ENCODE peak calls at places on chromosomes 7 and 10, in four cellular contexts. One of them, this sample, is unnamed.

GRCh38 chr10:74542077-74542476 is 284.3 kb upstream of the KAT6B start:
- DNase-seq in myocyte: peak; percentile 38
- DNase-seq in NCI-H1105: no peak
- DNase-seq in endothelial cell: no peak
- DNase-seq in this sample: no peak

GRCh38 chr10:120508393-120508792 is 51.4 kb downstream of the PLPP4 start:
- DNase-seq in endothelial cell: no peak
- DNase-seq in myocyte: peak; percentile 34
- DNase-seq in NCI-H1105: no peak
- DNase-seq in this sample: no peak

GRCh38 chr7:106068986-106069385 is 43.1 kb downstream of the SYPL1 start:
- DNase-seq in endothelial cell: no peak
- DNase-seq in myocyte: peak; percentile 94
- DNase-seq in NCI-H1105: no peak
- DNase-seq in this sample: no peak

GRCh38 chr7:21757537-21758282 is 188.0 kb downstream of the CDCA7L start:
- DNase-seq in NCI-H1105: no peak
- DNase-seq in endothelial cell: no peak
- DNase-seq in myocyte: no peak
- DNase-seq in this sample: no peak

GRCh38 chr10:5963071-5963470 is 14.3 kb downstream of the IL15RA start:
- DNase-seq in NCI-H1105: no peak
- DNase-seq in endothelial cell: no peak
- DNase-seq in myocyte: no peak
- DNase-seq in this sample: no peak

GRCh38 chr7:69596056-69596455 is 2.2 kb upstream of the AUTS2 start:
- DNase-seq in NCI-H1105: no peak
- DNase-seq in myocyte: no peak
- DNase-seq in endothelial cell: no peak
- DNase-seq in this sample: no peak

GRCh38 chr10:109773818-109774440 is 149.4 kb downstream of the XPNPEP1 start:
- DNase-seq in myocyte: peak; percentile 63
- DNase-seq in endothelial cell: no peak
- DNase-seq in NCI-H1105: peak; percentile 0
- DNase-seq in this sample: peak; percentile 73

GRCh38 chr10:125502276-125502675 is 180.7 kb downstream of the TEX36 start:
- DNase-seq in endothelial cell: no peak
- DNase-seq in myocyte: no peak
- DNase-seq in NCI-H1105: no peak
- DNase-seq in this sample: no peak

GRCh38 chr7:151428393-151429231 is 11.3 kb downstream of the CRYGN start:
- DNase-seq in myocyte: peak; percentile 45
- DNase-seq in NCI-H1105: no peak
- DNase-seq in endothelial cell: no peak
- DNase-seq in this sample: no peak

GRCh38 chr7:110767550-110768137 is 323.3 kb upstream of the LRRN3 start:
- DNase-seq in endothelial cell: no peak
- DNase-seq in NCI-H1105: no peak
- DNase-seq in myocyte: no peak
- DNase-seq in this sample: no peak

GRCh38 chr7:157977306-157977705 is 610.3 kb downstream of the PTPRN2 start:
- DNase-seq in myocyte: no peak
- DNase-seq in endothelial cell: no peak
- DNase-seq in NCI-H1105: no peak
- DNase-seq in this sample: no peak

GRCh38 chr10:111323567-111323966 is 246.7 kb downstream of the ADRA2A start:
- DNase-seq in myocyte: peak; percentile 22
- DNase-seq in endothelial cell: no peak
- DNase-seq in NCI-H1105: no peak
- DNase-seq in this sample: peak; percentile 22

GRCh38 chr7:158707610-158708009 is 3.0 kb upstream of the NCAPG2 start:
- DNase-seq in myocyte: peak; percentile 34
- DNase-seq in NCI-H1105: no peak
- DNase-seq in endothelial cell: no peak
- DNase-seq in this sample: peak; percentile 34

GRCh38 chr7:4694653-4695335 is 12.7 kb downstream of the FOXK1 start:
- DNase-seq in myocyte: peak; percentile 53
- DNase-seq in endothelial cell: no peak
- DNase-seq in NCI-H1105: no peak
- DNase-seq in this sample: no peak

GRCh38 chr7:26580666-26581065 is 283.7 kb downstream of the SKAP2 start:
- DNase-seq in NCI-H1105: no peak
- DNase-seq in myocyte: no peak
- DNase-seq in endothelial cell: no peak
- DNase-seq in this sample: no peak

GRCh38 chr10:92544296-92544695 is 29.6 kb downstream of the IDE start:
- DNase-seq in NCI-H1105: no peak
- DNase-seq in myocyte: peak; percentile 31
- DNase-seq in endothelial cell: peak; percentile 5
- DNase-seq in this sample: peak; percentile 94

GRCh38 chr7:95104739-95105138 is 197.3 kb downstream of the PPP1R9A start:
- DNase-seq in NCI-H1105: no peak
- DNase-seq in endothelial cell: no peak
- DNase-seq in myocyte: no peak
- DNase-seq in this sample: no peak

GRCh38 chr10:124403548-124403947 is 15.2 kb downstream of the OAT start:
- DNase-seq in NCI-H1105: peak; percentile 40
- DNase-seq in myocyte: peak; percentile 85
- DNase-seq in endothelial cell: peak; percentile 36
- DNase-seq in this sample: peak; percentile 93

GRCh38 chr7:20352573-20353304 is 22.0 kb downstream of the ITGB8 start:
- DNase-seq in endothelial cell: no peak
- DNase-seq in NCI-H1105: no peak
- DNase-seq in myocyte: peak; percentile 69
- DNase-seq in this sample: no peak

GRCh38 chr7:34748244-34749039 is 90.4 kb downstream of the NPSR1 start:
- DNase-seq in endothelial cell: no peak
- DNase-seq in NCI-H1105: peak; percentile 87
- DNase-seq in myocyte: peak; percentile 99
- DNase-seq in this sample: no peak

GRCh38 chr10:130021373-130021950 is 57.4 kb upstream of the EBF3 start:
- DNase-seq in myocyte: peak; percentile 98
- DNase-seq in NCI-H1105: no peak
- DNase-seq in endothelial cell: no peak
- DNase-seq in this sample: peak; percentile 37

GRCh38 chr7:56218510-56218909 is 102.3 kb upstream of the NUPR2 start:
- DNase-seq in myocyte: peak; percentile 32
- DNase-seq in endothelial cell: no peak
- DNase-seq in NCI-H1105: peak; percentile 45
- DNase-seq in this sample: peak; percentile 7

GRCh38 chr7:70372768-70373241 is 759.1 kb upstream of the GALNT17 start:
- DNase-seq in endothelial cell: no peak
- DNase-seq in NCI-H1105: no peak
- DNase-seq in myocyte: no peak
- DNase-seq in this sample: no peak